ENCODE peak calls at places on chromosomes 5 and 9, in six cellular contexts. X is IMR-90, H is thyroid gland, W is A549, K is sigmoid colon, C is uterus. P is an unnamed sample.

GRCh38 chr9:110578575-110578895 is 1.0 kb downstream of the SVEP1 start:
- DNase-seq in W (no peak), X (no peak), C (no peak), H (no peak), K (no peak), P (no peak)

GRCh38 chr9:113993838-113994540 is 84.1 kb downstream of the AMBP start:
- DNase-seq in W (no peak), X (peak), C (peak), K (peak), H (peak), P (no peak)

GRCh38 chr9:71643330-71643729 is 125.0 kb downstream of the CEMIP2 start:
- DNase-seq in H (no peak), K (no peak), W (no peak), C (no peak), X (no peak), P (no peak)

GRCh38 chr9:83620841-83621636 is 1.9 kb upstream of the IDNK start:
- DNase-seq in H (peak), X (peak), C (no peak), W (peak), K (no peak), P (peak)

GRCh38 chr9:78369644-78370219 is 72.8 kb downstream of the PSAT1 start:
- DNase-seq in C (peak), K (peak), X (peak), W (peak), H (peak), P (peak)

GRCh38 chr9:35859310-35859994 is 10.7 kb downstream of the OR13J1 start:
- DNase-seq in K (peak), W (peak), C (no peak), X (peak), H (peak), P (no peak)

GRCh38 chr5:112492291-112492690 is 73.2 kb upstream of the EPB41L4A start:
- DNase-seq in W (peak), H (peak), C (peak), K (no peak), X (peak), P (peak)

GRCh38 chr9:86500667-86501435 is 146.6 kb upstream of the TUT7 start:
- DNase-seq in C (no peak), X (peak), W (no peak), K (no peak), H (no peak), P (peak)

GRCh38 chr5:132840896-132841818 is 10.7 kb upstream of the SHROOM1 start:
- DNase-seq in K (no peak), H (no peak), W (no peak), C (no peak), X (peak), P (no peak)

GRCh38 chr5:81534481-81534840 is 140.5 kb upstream of the ACOT12 start:
- DNase-seq in X (peak), C (no peak), W (no peak), K (no peak), H (no peak), P (no peak)

GRCh38 chr5:76689321-76690026 is 26.5 kb upstream of the F2R start:
- DNase-seq in X (peak), C (no peak), H (no peak), K (no peak), W (no peak), P (peak)

GRCh38 chr9:88076286-88077070 is 61.8 kb downstream of the SPATA31C2 start:
- DNase-seq in H (peak), K (peak), X (peak), W (peak), C (peak), P (peak)

GRCh38 chr5:68290260-68290674 is 74.7 kb downstream of the PIK3R1 start:
- DNase-seq in W (no peak), K (peak), X (peak), C (no peak), H (peak), P (no peak)

GRCh38 chr9:19379697-19380046 is 364 bp downstream of the RPS6 start:
- DNase-seq in W (no peak), H (peak), C (no peak), X (peak), K (no peak), P (no peak)

GRCh38 chr9:120905794-120906248 is 20.8 kb downstream of the TRAF1 start:
- DNase-seq in C (no peak), H (no peak), W (no peak), X (no peak), K (no peak), P (no peak)

GRCh38 chr9:136823136-136824046 is 15.6 kb downstream of the RABL6 start:
- DNase-seq in H (no peak), X (no peak), C (no peak), K (no peak), W (no peak), P (no peak)

GRCh38 chr5:41371741-41372140 is 138.7 kb downstream of the PLCXD3 start:
- DNase-seq in X (peak), K (no peak), H (no peak), W (peak), C (no peak), P (peak)

GRCh38 chr5:139164020-139164419 is 34.1 kb downstream of the SIL1 start:
- DNase-seq in K (no peak), H (no peak), W (no peak), C (no peak), X (no peak), P (no peak)

GRCh38 chr5:172096184-172096941 is 89.9 kb upstream of the FBXW11 start:
- DNase-seq in W (no peak), K (no peak), C (no peak), X (no peak), H (no peak), P (no peak)

GRCh38 chr9:35470894-35471293 is 19.0 kb upstream of the RUSC2 start:
- DNase-seq in H (no peak), C (no peak), W (no peak), K (no peak), X (peak), P (no peak)

GRCh38 chr9:108837530-108837929 is 18.3 kb downstream of the ACTL7B start:
- DNase-seq in H (no peak), K (no peak), C (no peak), W (no peak), X (no peak), P (no peak)

GRCh38 chr9:113520109-113520642 is 56.6 kb downstream of the RGS3 start:
- DNase-seq in W (peak), H (no peak), X (peak), C (no peak), K (no peak), P (peak)

GRCh38 chr5:150208187-150209015 is 18.5 kb downstream of the SLC6A7 start:
- DNase-seq in K (no peak), X (peak), C (no peak), W (peak), H (no peak), P (peak)

DNA sequence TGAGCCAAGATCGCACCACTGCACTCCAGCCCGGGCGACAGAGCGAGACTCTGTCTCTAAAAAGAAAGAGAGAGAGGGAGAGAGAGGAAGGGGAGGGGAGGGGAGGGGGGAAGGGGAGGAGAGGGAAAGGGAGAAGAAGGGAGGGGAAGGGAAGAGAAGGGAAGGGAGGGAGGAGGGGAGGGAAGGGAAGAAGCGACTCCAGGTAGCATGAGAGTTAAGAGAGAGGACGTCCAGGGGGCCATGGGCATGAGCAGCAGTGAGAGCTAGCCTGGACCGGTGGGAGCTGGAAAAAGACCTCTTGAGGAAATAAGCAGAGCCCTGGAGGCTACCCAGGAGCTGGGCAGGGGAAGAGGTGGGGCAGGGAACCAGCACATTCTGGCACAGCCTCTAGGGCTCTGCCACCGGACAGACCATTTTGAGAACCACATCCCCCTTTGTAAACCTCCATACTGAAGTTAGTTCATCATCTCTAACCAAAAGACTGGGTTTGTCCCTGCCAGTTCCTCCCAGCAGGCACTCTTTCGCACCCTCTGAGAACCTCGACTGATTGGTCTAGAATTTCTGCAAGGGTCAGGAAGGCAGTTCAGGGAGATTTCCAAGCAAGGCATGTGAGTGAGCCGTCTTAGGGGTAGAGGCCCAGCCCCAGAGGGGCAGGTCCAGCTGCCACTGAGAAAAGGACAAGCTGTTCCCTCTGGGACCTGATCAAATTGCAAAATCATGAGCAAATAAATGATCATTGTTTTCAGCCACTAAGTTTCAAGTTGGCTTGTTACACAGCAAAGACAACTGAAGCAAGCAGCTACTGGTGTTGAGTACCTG is 11.7 kb downstream of the NAIF1 start:
- DNase-seq in X (no peak), C (peak), H (peak), K (peak), W (no peak), P (no peak)
- TF ChIP-seq POLR2A in X (no peak), C (peak), H (no peak), K (no peak), W (no peak), P (no peak)

DNA sequence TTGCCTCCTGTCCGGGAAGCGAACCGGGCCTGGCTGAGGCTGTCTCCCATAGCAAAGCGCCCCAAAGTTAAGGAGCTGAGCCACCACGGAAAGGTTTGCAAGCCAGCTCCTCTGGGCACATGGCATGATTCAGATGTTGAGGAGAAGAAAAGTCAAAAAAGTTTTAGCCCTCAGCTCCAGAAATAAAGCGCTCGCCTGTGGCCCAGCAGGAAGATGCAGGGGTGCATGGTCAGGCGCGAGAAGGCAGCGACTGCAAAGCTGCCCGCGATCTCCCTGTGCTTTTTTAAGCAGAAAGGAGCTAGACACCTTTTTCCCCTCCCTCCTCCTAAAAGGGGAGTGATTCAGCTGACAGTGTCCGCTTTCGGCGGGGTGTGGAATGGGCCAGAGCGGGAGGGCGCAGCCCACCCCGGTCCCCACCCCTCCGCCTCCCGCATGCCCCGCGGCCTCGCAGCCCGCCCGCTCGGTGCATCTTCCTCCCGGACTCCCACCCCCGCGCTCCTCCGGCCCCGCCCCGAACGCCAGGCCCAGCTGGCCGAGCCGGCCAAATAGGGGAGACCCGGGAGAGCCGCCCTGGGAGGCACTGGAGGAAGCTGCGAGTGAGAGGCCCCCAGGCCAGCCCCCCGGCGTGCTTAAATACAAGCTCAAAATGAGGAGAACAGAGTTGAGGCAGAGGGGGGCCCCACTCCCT is at the start of gene ADAMTS12:
- DNase-seq in H (peak), W (no peak), C (peak), K (peak), X (peak), P (peak)
- TF ChIP-seq POLR2A in H (no peak), W (no peak), C (no peak), K (no peak), X (no peak), P (no peak)

DNA sequence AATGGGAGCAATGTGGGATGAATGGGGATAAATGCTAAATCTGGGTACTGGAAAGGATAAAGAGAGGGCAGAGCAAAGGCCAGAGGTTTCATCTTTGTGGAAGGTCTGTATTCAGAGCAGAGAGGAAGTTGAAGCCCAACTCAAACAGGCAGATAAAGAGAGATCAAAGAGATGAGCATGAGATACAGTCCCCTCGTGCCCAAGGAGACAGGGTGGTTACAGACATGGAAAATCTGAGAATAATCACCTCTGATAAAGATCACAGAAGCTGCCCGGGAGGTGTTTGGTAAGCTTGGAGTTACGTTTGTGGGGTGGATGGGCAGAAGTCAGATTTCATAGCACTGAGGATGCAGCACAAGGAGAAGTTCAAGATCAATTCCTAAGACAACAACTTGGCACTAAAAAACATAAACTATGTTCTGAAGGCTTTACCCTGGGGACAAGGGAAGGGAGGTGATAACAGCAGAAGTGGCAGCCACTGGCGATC is 452 bp upstream of the ERAP2 start:
- DNase-seq in K (no peak), H (no peak), C (no peak), X (no peak), W (peak), P (no peak)
- TF ChIP-seq POLR2A in K (no peak), H (no peak), C (no peak), X (no peak), W (no peak), P (no peak)

GRCh38 chr5:1643651-1644392 is 120.1 kb upstream of the LPCAT1 start:
- DNase-seq in X (no peak), W (peak), C (no peak), H (no peak), K (no peak), P (no peak)

GRCh38 chr5:1641041-1641440 is 117.3 kb upstream of the LPCAT1 start:
- DNase-seq in H (no peak), W (no peak), C (no peak), X (no peak), K (peak), P (no peak)

GRCh38 chr5:1642221-1642620 is 118.5 kb upstream of the LPCAT1 start:
- DNase-seq in X (no peak), W (no peak), H (no peak), C (no peak), K (no peak), P (no peak)

GRCh38 chr5:1641560-1642166 is 117.9 kb upstream of the LPCAT1 start:
- DNase-seq in X (peak), W (peak), K (peak), C (peak), H (peak), P (peak)

DNA sequence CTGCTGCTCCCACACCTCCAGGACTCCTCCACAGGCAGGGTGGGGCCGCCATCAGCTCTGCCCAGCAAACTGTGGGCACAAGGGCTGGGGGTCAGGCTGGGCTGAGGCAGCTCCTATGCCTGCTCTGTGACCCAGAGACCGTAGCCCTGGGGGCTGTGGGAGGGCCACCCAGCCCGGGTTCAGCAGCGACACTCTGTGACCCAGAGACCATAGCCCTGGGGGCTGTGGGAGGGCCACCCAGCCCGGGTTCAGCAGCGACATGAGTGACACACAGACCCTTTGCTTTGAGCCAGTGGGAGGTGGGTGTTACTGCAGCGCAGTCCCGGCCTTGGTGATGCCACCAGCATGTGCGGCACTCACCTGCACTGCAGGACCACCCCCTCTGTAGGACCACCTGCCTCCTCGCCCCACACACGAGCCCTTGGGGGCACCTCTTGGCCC is 118.9 kb upstream of the LPCAT1 start:
- DNase-seq in H (no peak), W (no peak), K (no peak), X (no peak), C (no peak), P (no peak)
- TF ChIP-seq POLR2A in H (no peak), W (no peak), K (no peak), X (no peak), C (no peak), P (no peak)

GRCh38 chr5:110736763-110737162 is 2.0 kb upstream of the SLC25A46 start:
- DNase-seq in W (no peak), H (no peak), K (no peak), X (no peak), C (no peak), P (no peak)

GRCh38 chr5:110734101-110734500 is 4.7 kb upstream of the SLC25A46 start:
- DNase-seq in K (no peak), W (no peak), C (no peak), X (no peak), H (no peak), P (no peak)

GRCh38 chr5:110735545-110735944 is 3.3 kb upstream of the SLC25A46 start:
- DNase-seq in H (no peak), K (no peak), X (no peak), W (no peak), C (no peak), P (no peak)

GRCh38 chr5:110738503-110738811 is 350 bp upstream of the SLC25A46 start:
- DNase-seq in W (peak), C (no peak), X (no peak), K (no peak), H (no peak), P (peak)

DNA sequence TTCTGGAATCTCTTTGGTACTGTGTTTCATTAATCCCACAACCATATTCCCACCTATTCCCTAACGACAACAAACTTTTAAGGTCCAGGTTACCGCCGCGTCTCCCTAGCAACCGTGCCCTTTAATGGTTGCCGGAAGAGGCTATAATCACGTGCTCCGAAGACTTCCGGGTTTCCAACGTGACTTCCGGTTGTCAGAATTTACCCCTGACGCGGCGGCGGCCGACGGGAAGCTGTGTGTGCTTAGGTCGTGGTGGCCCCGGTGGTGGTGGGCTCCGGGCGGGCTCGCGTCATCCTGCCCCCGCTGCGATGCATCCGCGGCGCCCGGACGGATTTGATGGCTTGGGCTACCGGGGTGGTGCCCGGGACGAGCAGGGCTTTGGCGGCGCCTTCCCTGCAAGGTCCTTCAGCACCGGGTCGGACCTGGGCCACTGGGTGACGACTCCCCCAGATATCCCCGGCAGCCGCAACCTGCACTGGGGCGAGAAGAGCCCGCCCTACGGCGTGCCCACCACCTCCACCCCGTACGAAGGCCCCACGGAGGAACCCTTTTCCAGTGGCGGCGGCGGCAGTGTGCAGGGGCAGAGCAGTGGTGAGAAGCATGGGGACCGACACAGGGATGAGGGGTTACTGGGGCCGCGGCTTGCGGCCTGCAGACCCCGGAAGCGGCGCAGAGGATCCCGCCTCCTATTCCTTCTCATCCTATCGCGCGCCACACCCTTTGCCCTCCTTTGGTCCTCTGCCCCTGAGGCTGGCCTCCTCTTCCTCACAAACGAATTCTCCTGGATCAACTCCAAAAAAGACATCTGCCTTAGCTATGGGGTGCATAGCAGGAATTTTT is at the start of gene SLC25A46:
- DNase-seq in K (peak), W (peak), X (peak), C (peak), H (peak), P (peak)
- TF ChIP-seq POLR2A in K (no peak), W (peak), X (peak), C (peak), H (no peak), P (peak)

GRCh38 chr5:79990598-79991507 is at the start of gene MTX3:
- DNase-seq in C (peak), H (peak), K (peak), X (peak), W (peak), P (peak)
- TF ChIP-seq POLR2A in C (peak), H (no peak), K (peak), X (peak), W (peak), P (peak)

P was measured in H54.